ENCODE peak calls at places on chromosomes 2 and 18, in eight cellular contexts. M is GM12865, A is fibroblast of mammary gland, S is mammary epithelial cell, X is left lung, D is heart right ventricle, U is MCF 10A, Y is H9. G is an unnamed sample.

GRCh38 chr18:3541549-3542386 is 91.8 kb downstream of the TGIF1 start:
- DNase-seq in M (peak; percentile 46), A (no peak), S (peak; percentile 54), X (no peak), D (no peak), U (peak; percentile 17), Y (no peak), G (no peak)

GRCh38 chr2:242075683-242076082 is 206.2 kb downstream of the RTP5 start:
- DNase-seq in M (no peak), A (no peak), S (no peak), X (no peak), D (no peak), U (peak; percentile 49), Y (no peak), G (no peak)

GRCh38 chr2:186526281-186526680 is 40.2 kb downstream of the ZC3H15 start:
- DNase-seq in M (no peak), A (no peak), S (no peak), X (no peak), D (no peak), U (no peak), Y (no peak), G (no peak)

GRCh38 chr2:206993964-206994363 is 54.6 kb downstream of the CPO start:
- DNase-seq in M (no peak), A (no peak), S (no peak), X (peak; percentile 45), D (no peak), U (no peak), Y (no peak), G (no peak)

GRCh38 chr2:225025917-225026571 is 16.2 kb downstream of the DOCK10 start:
- DNase-seq in M (no peak), A (peak; percentile 91), S (peak; percentile 71), X (no peak), D (no peak), U (peak; percentile 79), Y (no peak), G (no peak)

GRCh38 chr2:148643998-148644884 is at the start of gene EPC2:
- DNase-seq in M (peak; percentile 90), A (peak; percentile 75), S (peak; percentile 80), X (peak; percentile 90), D (peak; percentile 92), U (peak; percentile 79), Y (peak; percentile 89), G (peak; percentile 90)

GRCh38 chr2:156803243-156803642 is 367.1 kb downstream of the GPD2 start:
- DNase-seq in M (no peak), A (no peak), S (no peak), X (no peak), D (no peak), U (no peak), Y (peak; percentile 36), G (no peak)

GRCh38 chr2:54767921-54768320 is 44.5 kb downstream of the EML6 start:
- DNase-seq in M (peak; percentile 18), A (peak; percentile 88), S (peak; percentile 82), X (no peak), D (no peak), U (peak; percentile 47), Y (no peak), G (no peak)

GRCh38 chr2:201938151-201938815 is 95.4 kb upstream of the FZD7 start:
- DNase-seq in M (no peak), A (peak; percentile 19), S (peak; percentile 16), X (no peak), D (no peak), U (no peak), Y (no peak), G (no peak)

GRCh38 chr2:145158051-145158586 is 638.2 kb upstream of the ZEB2 start:
- DNase-seq in M (no peak), A (peak; percentile 95), S (peak; percentile 60), X (peak; percentile 35), D (peak; percentile 50), U (peak; percentile 89), Y (no peak), G (no peak)

GRCh38 chr18:2627821-2628276 is 27.7 kb upstream of the SMCHD1 start:
- DNase-seq in M (no peak), A (peak; percentile 61), S (peak; percentile 79), X (no peak), D (no peak), U (peak; percentile 70), Y (no peak), G (no peak)

GRCh38 chr18:13430663-13431062 is 212.1 kb downstream of the LDLRAD4 start:
- DNase-seq in M (no peak), A (no peak), S (no peak), X (no peak), D (no peak), U (no peak), Y (no peak), G (no peak)

GRCh38 chr2:121471571-121472464 is 58.9 kb upstream of the RNU4ATAC start:
- DNase-seq in M (no peak), A (peak; percentile 39), S (no peak), X (no peak), D (no peak), U (peak; percentile 22), Y (no peak), G (no peak)

GRCh38 chr2:240208631-240209211 is 68.3 kb upstream of the OTOS start:
- DNase-seq in M (no peak), A (no peak), S (no peak), X (peak; percentile 26), D (no peak), U (no peak), Y (no peak), G (no peak)

GRCh38 chr2:20499387-20499786 is 52.5 kb downstream of the RHOB start:
- DNase-seq in M (no peak), A (no peak), S (no peak), X (peak; percentile 23), D (no peak), U (no peak), Y (no peak), G (no peak)

GRCh38 chr2:219309278-219309677 is at the start of gene PTPRN:
- DNase-seq in M (no peak), A (peak; percentile 79), S (no peak), X (no peak), D (no peak), U (no peak), Y (peak; percentile 92), G (peak; percentile 81)

GRCh38 chr2:120802161-120802560 is 66.5 kb downstream of the GLI2 start:
- DNase-seq in M (no peak), A (peak; percentile 48), S (no peak), X (no peak), D (no peak), U (no peak), Y (no peak), G (no peak)

GRCh38 chr2:168245074-168245825 is 2.1 kb downstream of the STK39 start:
- DNase-seq in M (no peak), A (no peak), S (no peak), X (no peak), D (no peak), U (peak; percentile 42), Y (no peak), G (no peak)

GRCh38 chr2:151162185-151162584 is 99.5 kb downstream of the RBM43 start:
- DNase-seq in M (no peak), A (peak; percentile 56), S (peak; percentile 14), X (no peak), D (no peak), U (peak; percentile 18), Y (no peak), G (no peak)

GRCh38 chr2:128367601-128368359 is 49.1 kb upstream of the HS6ST1 start:
- DNase-seq in M (no peak), A (no peak), S (no peak), X (no peak), D (no peak), U (no peak), Y (no peak), G (no peak)

GRCh38 chr2:101114815-101115214 is 36.4 kb downstream of the TBC1D8 start:
- DNase-seq in M (peak; percentile 25), A (no peak), S (no peak), X (peak; percentile 64), D (no peak), U (no peak), Y (no peak), G (no peak)

GRCh38 chr18:77113361-77114069 is 19.1 kb downstream of the MBP start:
- DNase-seq in M (no peak), A (no peak), S (no peak), X (peak; percentile 31), D (no peak), U (no peak), Y (no peak), G (no peak)

GRCh38 chr2:14427982-14428567 is 204.4 kb upstream of the LRATD1 start:
- DNase-seq in M (no peak), A (peak; percentile 86), S (peak; percentile 64), X (no peak), D (no peak), U (peak; percentile 46), Y (no peak), G (no peak)
- TF ChIP-seq CTCF in M (no peak), A (peak; percentile 37), S (no peak), X (no peak), D (peak; percentile 14), U (no peak), Y (no peak), G (no peak)

GRCh38 chr2:63424329-63425078 is 163.8 kb downstream of the WDPCP start:
- DNase-seq in M (peak; percentile 86), A (peak; percentile 62), S (peak; percentile 38), X (no peak), D (no peak), U (peak; percentile 68), Y (peak; percentile 47), G (no peak)

GRCh38 chr2:63425606-63426005 is 162.7 kb downstream of the WDPCP start:
- DNase-seq in M (no peak), A (peak; percentile 48), S (no peak), X (no peak), D (no peak), U (no peak), Y (no peak), G (no peak)

GRCh38 chr2:63425079-63425416 is 163.2 kb downstream of the WDPCP start:
- DNase-seq in M (no peak), A (no peak), S (no peak), X (no peak), D (no peak), U (no peak), Y (no peak), G (no peak)
- TF ChIP-seq CTCF in M (no peak), A (no peak), S (no peak), X (no peak), D (no peak), U (peak; percentile 11), Y (no peak), G (peak; percentile 34)

DNA sequence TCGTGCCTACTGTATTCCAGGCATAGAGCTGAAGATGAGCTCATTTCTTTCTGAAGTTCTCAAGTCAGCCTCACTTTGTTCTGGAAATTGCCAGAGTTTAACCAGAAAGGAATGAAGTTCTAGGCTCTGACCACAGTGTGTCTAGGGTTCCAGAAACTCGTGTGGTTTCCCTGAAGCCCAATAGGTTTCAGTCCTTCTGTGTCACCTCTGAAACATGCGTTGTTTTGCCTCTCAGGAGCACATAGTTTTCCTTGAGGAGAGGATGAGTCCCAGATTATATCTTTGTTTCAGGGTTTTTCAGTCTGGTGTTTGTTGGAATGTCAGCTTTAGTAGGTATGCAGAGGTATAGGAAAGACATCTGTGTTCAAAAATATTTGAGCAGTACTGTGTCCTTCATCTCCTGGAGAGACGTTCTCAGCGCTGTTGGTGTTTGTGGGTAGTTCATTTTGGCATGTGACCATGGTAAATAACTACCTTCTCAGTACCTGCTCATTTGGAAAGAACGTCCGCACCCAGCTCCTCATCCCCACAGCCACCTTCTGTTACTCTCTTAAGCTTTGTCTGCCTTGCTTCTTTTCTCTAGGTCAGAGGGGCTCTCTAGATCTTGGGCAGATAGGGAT is 56.6 kb downstream of the RALBP1 start:
- DNase-seq in M (no peak), A (peak; percentile 42), S (peak; percentile 87), X (no peak), D (no peak), U (no peak), Y (no peak), G (no peak)
- TF ChIP-seq CTCF in M (no peak), A (no peak), S (no peak), X (no peak), D (no peak), U (no peak), Y (no peak), G (no peak)

GRCh38 chr2:43142921-43143438 is 83.4 kb downstream of the ZFP36L2 start:
- DNase-seq in M (peak; percentile 53), A (peak; percentile 38), S (no peak), X (no peak), D (no peak), U (peak; percentile 30), Y (no peak), G (no peak)
- TF ChIP-seq CTCF in M (no peak), A (no peak), S (peak; percentile 20), X (no peak), D (peak; percentile 8), U (no peak), Y (peak; percentile 26), G (no peak)

G was measured in glutamatergic neuron.